ENCODE peak calls at places on chromosomes 1 and 21, in seven cellular contexts. Y is hippocampal formation; N is GM13977; U is GM13976; H is H7; A is stimulated activated CD8-positive, alpha-beta memory T cell treated with anti-CD3 and anti-CD28 coated beads, Interleukin-15, amount 100 ng/mL, for 1 hour; I is fibroblast of pulmonary artery. W is an unnamed sample.

GRCh38 chr21:34011660-34012059 is 61.7 kb upstream of the MRPS6 start:
- DNase-seq in U (no peak), Y (no peak), H (no peak), I (no peak), N (no peak), A (no peak), W (no peak)

GRCh38 chr1:165364432-165365133 is 8.1 kb upstream of the LMX1A start:
- DNase-seq in N (no peak), Y (no peak), I (no peak), H (no peak), A (no peak), U (no peak), W (no peak)

GRCh38 chr1:63601463-63601862 is 8.3 kb downstream of the PGM1 start:
- DNase-seq in Y (no peak), H (peak; percentile 45), A (no peak), I (no peak), N (no peak), U (no peak), W (no peak)

GRCh38 chr1:101262601-101263348 is 26.0 kb downstream of the S1PR1 start:
- DNase-seq in H (no peak), A (no peak), N (no peak), I (no peak), Y (no peak), U (no peak), W (peak; percentile 24)

GRCh38 chr1:219555031-219555667 is 57.8 kb downstream of the ZC3H11B start:
- DNase-seq in N (no peak), U (no peak), I (peak; percentile 81), Y (no peak), H (peak; percentile 68), A (no peak), W (no peak)

GRCh38 chr1:197933016-197933415 is 15.8 kb downstream of the LHX9 start:
- DNase-seq in U (no peak), I (no peak), N (no peak), H (no peak), A (no peak), Y (no peak), W (no peak)

GRCh38 chr1:203570805-203571204 is 55.8 kb upstream of the ATP2B4 start:
- DNase-seq in U (no peak), N (no peak), Y (no peak), H (no peak), A (no peak), I (no peak), W (no peak)

GRCh38 chr1:177172866-177173265 is 2.1 kb downstream of the BRINP2 start:
- DNase-seq in I (no peak), N (no peak), Y (no peak), U (no peak), A (no peak), H (no peak), W (peak; percentile 60)

GRCh38 chr21:41460578-41461527 is 34.8 kb downstream of the MX1 start:
- DNase-seq in N (peak; percentile 78), I (peak; percentile 83), Y (peak; percentile 20), A (peak; percentile 30), H (peak; percentile 88), U (peak; percentile 83), W (peak; percentile 54)

GRCh38 chr1:2591581-2592261 is 5.1 kb downstream of the PRXL2B start:
- DNase-seq in U (no peak), Y (no peak), I (no peak), A (no peak), N (no peak), H (peak; percentile 49), W (no peak)

GRCh38 chr1:155961937-155962336 is 16.4 kb downstream of the ARHGEF2 start:
- DNase-seq in Y (no peak), A (no peak), H (peak; percentile 68), N (no peak), U (no peak), I (peak; percentile 93), W (peak; percentile 93)

GRCh38 chr1:95115708-95116137 is 1.4 kb upstream of the TLCD4 start:
- DNase-seq in H (no peak), N (no peak), Y (no peak), A (no peak), I (no peak), U (no peak), W (no peak)

GRCh38 chr1:88985033-88985432 is 7.4 kb downstream of the KYAT3 start:
- DNase-seq in I (peak; percentile 98), U (no peak), H (no peak), N (no peak), A (no peak), Y (peak; percentile 20), W (peak; percentile 84)

GRCh38 chr1:33502726-33503125 is 30.3 kb downstream of the ZSCAN20 start:
- DNase-seq in H (no peak), Y (no peak), A (no peak), I (peak; percentile 31), U (no peak), N (no peak), W (peak; percentile 36)

GRCh38 chr1:226875641-226876295 is 5.4 kb downstream of the PSEN2 start:
- DNase-seq in U (no peak), N (no peak), H (peak; percentile 78), I (peak; percentile 42), A (no peak), Y (no peak), W (no peak)

GRCh38 chr21:34579411-34579810 is 35.5 kb downstream of the RCAN1 start:
- DNase-seq in A (no peak), U (no peak), H (no peak), Y (no peak), I (peak; percentile 27), N (no peak), W (peak; percentile 43)

GRCh38 chr1:232707142-232707541 is 77.2 kb upstream of the SIPA1L2 start:
- DNase-seq in A (no peak), I (no peak), U (no peak), N (no peak), Y (no peak), H (no peak), W (no peak)

GRCh38 chr1:63005812-63006211 is 221.9 kb downstream of the ATG4C start:
- DNase-seq in N (no peak), I (no peak), Y (no peak), U (no peak), H (no peak), A (no peak), W (no peak)

GRCh38 chr1:229027622-229028182 is 243.2 kb upstream of the RAB4A start:
- DNase-seq in N (no peak), Y (no peak), H (peak; percentile 75), A (no peak), I (peak; percentile 93), U (no peak), W (peak; percentile 84)

GRCh38 chr1:83692524-83693336 is 306.2 kb downstream of the TTLL7 start:
- DNase-seq in Y (peak; percentile 11), N (no peak), I (peak; percentile 27), A (no peak), H (peak; percentile 12), U (peak; percentile 5), W (peak; percentile 65)

GRCh38 chr1:28450561-28450960 is 55.3 kb upstream of the RCC1 start:
- DNase-seq in U (no peak), Y (no peak), N (no peak), I (no peak), A (no peak), H (no peak), W (no peak)

GRCh38 chr21:45886610-45887026 is 95.0 kb upstream of the COL6A1 start:
- DNase-seq in A (no peak), Y (no peak), I (no peak), H (peak; percentile 60), N (no peak), U (no peak), W (no peak)

GRCh38 chr1:2480236-2480985 is 4.3 kb downstream of the PLCH2 start:
- DNase-seq in U (no peak), H (no peak), A (no peak), N (no peak), I (no peak), Y (no peak), W (no peak)